ENCODE peak calls at places on chromosome 1, in ten cellular contexts. K is AG04450, D is ovary, F is stomach, O is tibial artery, V is IMR-90, S is right atrium auricular region, B is transverse colon, A is esophagus squamous epithelium, Q is body of pancreas. C is an unnamed sample. For H3K27me3, the result is how much of the 10 kb centered on the place peaks cover.

GRCh38 chr1:91245437-91245836 is 159.2 kb downstream of the HFM1 start:
- DNase-seq in K (no peak), D (no peak), F (no peak), O (no peak), V (no peak), S (no peak), B (no peak), A (no peak), Q (no peak), C (no peak)

GRCh38 chr1:85047472-85048295 is 616 bp downstream of the MCOLN3 start:
- DNase-seq in K (no peak), D (peak), F (no peak), O (no peak), V (no peak), S (no peak), B (peak), A (no peak), Q (peak), C (no peak)

GRCh38 chr1:27548858-27549719 is 54.9 kb downstream of the AHDC1 start:
- DNase-seq in K (no peak), D (no peak), F (no peak), O (no peak), V (no peak), S (no peak), B (no peak), A (no peak), Q (no peak), C (no peak)

GRCh38 chr1:170377011-170377410 is 155.0 kb upstream of the GORAB start:
- DNase-seq in K (no peak), D (no peak), F (no peak), O (no peak), V (peak), S (no peak), B (no peak), A (no peak), Q (no peak), C (no peak)

GRCh38 chr1:85030536-85030935 is 17.8 kb downstream of the MCOLN3 start:
- DNase-seq in K (no peak), D (no peak), F (no peak), O (no peak), V (no peak), S (no peak), B (no peak), A (no peak), Q (no peak), C (no peak)

GRCh38 chr1:219347376-219347775 is 173.7 kb downstream of the LYPLAL1 start:
- DNase-seq in K (no peak), D (no peak), F (no peak), O (no peak), V (no peak), S (no peak), B (no peak), A (no peak), Q (no peak), C (no peak)

GRCh38 chr1:156870734-156871133 is 10.1 kb downstream of the NTRK1 start:
- DNase-seq in K (peak), D (no peak), F (no peak), O (no peak), V (peak), S (no peak), B (no peak), A (no peak), Q (no peak), C (peak)

GRCh38 chr1:57850572-57850971 is 426.7 kb upstream of the DAB1 start:
- DNase-seq in K (no peak), D (no peak), F (no peak), O (no peak), V (no peak), S (no peak), B (no peak), A (no peak), Q (no peak), C (no peak)

GRCh38 chr1:29124366-29125236 is 898 bp upstream of the TMEM200B start:
- DNase-seq in K (peak), D (peak), F (peak), O (peak), V (peak), S (peak), B (peak), A (no peak), Q (peak), C (no peak)

GRCh38 chr1:208238710-208239517 is 5.3 kb downstream of the PLXNA2 start:
- DNase-seq in K (no peak), D (peak), F (no peak), O (no peak), V (peak), S (peak), B (no peak), A (no peak), Q (no peak), C (no peak)

GRCh38 chr1:231636157-231636556 is 9.6 kb downstream of the DISC1 start:
- DNase-seq in K (no peak), D (peak), F (no peak), O (no peak), V (peak), S (no peak), B (no peak), A (no peak), Q (no peak), C (peak)

GRCh38 chr1:218482683-218483082 is 137.5 kb downstream of the TGFB2 start:
- DNase-seq in K (no peak), D (no peak), F (no peak), O (no peak), V (peak), S (no peak), B (no peak), A (no peak), Q (no peak), C (no peak)

GRCh38 chr1:20983297-20983889 is 193.3 kb downstream of the EIF4G3 start:
- DNase-seq in K (no peak), D (no peak), F (no peak), O (no peak), V (no peak), S (no peak), B (no peak), A (no peak), Q (no peak), C (no peak)

GRCh38 chr1:22295856-22296255 is 153.0 kb upstream of the WNT4 start:
- DNase-seq in K (no peak), D (no peak), F (no peak), O (no peak), V (no peak), S (no peak), B (no peak), A (no peak), Q (no peak), C (no peak)
- H3K27me3 ChIP-seq in K (under half), D (under half), F (half or more), O (half or more), V (under half), S (under half), B (under half), A (under half), Q (under half), C (under half)

DNA sequence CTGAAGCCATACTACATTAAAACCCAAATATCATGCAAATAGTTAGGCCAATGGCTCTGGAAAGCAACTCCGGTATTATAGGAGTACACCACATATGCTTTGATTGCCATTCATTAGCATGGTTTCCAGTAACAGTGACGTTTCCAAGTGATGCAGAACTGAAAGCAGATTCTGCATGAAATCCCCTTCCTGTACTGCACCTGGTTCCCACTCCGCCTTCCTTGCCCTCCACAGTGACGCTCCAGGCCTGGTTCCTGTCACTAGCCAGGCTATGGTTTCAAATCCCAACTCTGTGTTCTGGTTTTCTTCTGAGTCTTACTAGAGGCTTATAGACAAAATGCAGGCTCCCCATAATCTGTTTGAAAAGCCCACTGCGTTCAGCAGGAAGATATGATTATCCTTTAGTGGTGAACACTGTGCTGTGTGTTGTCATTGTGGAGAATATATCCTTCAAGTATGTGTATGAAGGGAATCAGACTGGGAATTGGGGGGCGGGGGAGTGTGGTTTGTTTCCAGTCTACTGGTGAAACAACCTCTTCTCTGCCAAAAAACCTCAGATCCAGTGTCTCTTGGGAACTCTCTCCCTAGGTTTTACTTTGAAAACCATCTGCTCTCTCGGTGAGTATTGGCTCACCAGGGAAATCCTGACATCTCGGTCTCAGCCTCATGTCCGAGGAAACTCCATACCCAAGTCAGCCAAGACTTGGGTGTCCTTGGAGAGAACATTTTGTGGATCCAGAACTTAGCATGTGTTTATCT is 78.6 kb downstream of the TYW3 start:
- DNase-seq in K (no peak), D (no peak), F (no peak), O (no peak), V (no peak), S (no peak), B (peak), A (no peak), Q (no peak), C (no peak)
- H3K4me3 ChIP-seq in K (no peak), D (no peak), F (no peak), O (no peak), V (no peak), S (no peak), B (no peak), A (no peak), Q (no peak), C (no peak)

GRCh38 chr1:10529096-10529495 is 54.3 kb downstream of the PEX14 start:
- DNase-seq in K (no peak), D (no peak), F (no peak), O (no peak), V (no peak), S (no peak), B (no peak), A (no peak), Q (no peak), C (no peak)

GRCh38 chr1:10528066-10529014 is 53.6 kb downstream of the PEX14 start:
- DNase-seq in K (peak), D (no peak), F (peak), O (no peak), V (peak), S (peak), B (peak), A (no peak), Q (peak), C (peak)

GRCh38 chr1:10530756-10531155 is 56.0 kb downstream of the PEX14 start:
- DNase-seq in K (no peak), D (no peak), F (no peak), O (no peak), V (peak), S (no peak), B (no peak), A (no peak), Q (no peak), C (peak)

GRCh38 chr1:10529772-10530171 is 55.0 kb downstream of the PEX14 start:
- DNase-seq in K (no peak), D (no peak), F (no peak), O (no peak), V (no peak), S (no peak), B (no peak), A (no peak), Q (no peak), C (no peak)

DNA sequence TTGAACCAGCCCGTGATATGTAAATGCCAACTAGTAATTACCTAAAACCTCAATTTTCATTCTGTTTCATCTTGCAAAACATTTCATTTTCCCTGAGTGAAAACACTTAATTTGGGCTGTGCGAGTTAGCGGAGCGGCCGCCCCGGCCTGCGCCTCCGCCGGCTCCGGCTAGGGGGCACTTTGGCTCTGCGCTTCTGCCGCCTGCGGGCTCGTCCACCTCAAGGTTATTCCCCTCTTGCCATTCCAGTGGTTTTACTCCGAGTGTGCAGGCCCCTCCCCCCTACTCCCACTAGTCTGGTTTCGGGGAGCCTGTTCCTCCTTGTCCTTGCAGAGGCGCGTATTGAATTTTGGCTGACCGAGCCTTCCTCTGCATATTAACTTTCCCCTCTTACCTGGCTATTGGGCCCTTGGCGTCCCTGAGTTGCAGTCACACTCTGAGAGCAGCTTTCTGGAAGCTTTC is 55.6 kb downstream of the PEX14 start:
- DNase-seq in K (no peak), D (peak), F (peak), O (no peak), V (peak), S (no peak), B (peak), A (no peak), Q (peak), C (no peak)
- TF ChIP-seq CTCF in K (peak), D (peak), F (peak), O (peak), V (peak), S (peak), B (peak), A (peak), Q (peak), C (peak)

GRCh38 chr1:118979754-118980270 is 8.3 kb downstream of the TBX15 start:
- DNase-seq in K (no peak), D (no peak), F (no peak), O (peak), V (no peak), S (no peak), B (no peak), A (no peak), Q (no peak), C (no peak)
- H3K27me3 ChIP-seq in K (half or more), D (under half), F (half or more), O (under half), V (half or more), S (under half), B (half or more), A (half or more), Q (under half), C (half or more)

GRCh38 chr1:154953611-154954038 is 2.3 kb downstream of the PBXIP1 start:
- DNase-seq in K (no peak), D (no peak), F (no peak), O (no peak), V (no peak), S (no peak), B (no peak), A (no peak), Q (no peak), C (no peak)
- H3K4me3 ChIP-seq in K (no peak), D (no peak), F (no peak), O (peak), V (no peak), S (no peak), B (no peak), A (peak), Q (no peak), C (no peak)

GRCh38 chr1:207058878-207059867 is 6.1 kb downstream of the PFKFB2 start:
- DNase-seq in K (no peak), D (no peak), F (no peak), O (no peak), V (no peak), S (no peak), B (no peak), A (no peak), Q (peak), C (no peak)
- TF ChIP-seq CTCF in K (no peak), D (no peak), F (no peak), O (no peak), V (no peak), S (no peak), B (no peak), A (no peak), Q (no peak), C (no peak)

DNA sequence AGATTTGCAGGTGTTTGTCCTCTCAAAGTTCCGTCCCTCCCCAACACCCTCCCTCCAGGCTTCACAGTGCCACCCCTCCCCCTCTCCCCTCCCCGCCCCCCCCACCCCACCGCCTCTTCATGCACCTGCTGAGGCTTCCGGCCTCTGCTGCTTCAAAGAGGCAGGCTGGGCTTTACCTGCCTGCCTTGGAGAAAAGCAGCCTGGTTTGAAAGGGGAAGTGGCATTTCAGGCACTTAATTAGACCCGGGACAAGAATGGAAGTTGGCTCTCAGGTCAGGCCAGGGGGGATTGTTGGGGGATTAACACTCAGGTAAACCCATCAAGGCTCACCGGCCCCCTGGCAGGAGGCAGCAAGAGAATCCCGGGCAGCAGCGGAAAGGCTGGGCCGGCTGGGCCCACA is 21.1 kb downstream of the PAX7 start:
- DNase-seq in K (no peak), D (no peak), F (no peak), O (no peak), V (no peak), S (no peak), B (no peak), A (no peak), Q (no peak), C (no peak)
- H3K27me3 ChIP-seq in K (half or more), D (under half), F (half or more), O (half or more), V (half or more), S (under half), B (half or more), A (half or more), Q (under half), C (half or more)